ENCODE peak calls at places on chromosome X, in six cellular contexts. M is aorta; O is adipocyte; N is thyroid gland; A is CD8-positive, alpha-beta memory T cell; G is coronary artery. S is an unnamed sample.

GRCh38 chrX:116872931-116873330 is 410.2 kb upstream of the CT83 start:
- DNase-seq in M (no peak), O (no peak), N (no peak), A (no peak), G (no peak), S (no peak)

GRCh38 chrX:105483011-105483410 is 262.5 kb upstream of the TEX13A start:
- DNase-seq in M (no peak), O (peak), N (no peak), A (no peak), G (no peak), S (no peak)

GRCh38 chrX:45322820-45323219 is 122.1 kb upstream of the DIPK2B start:
- DNase-seq in M (no peak), O (peak), N (no peak), A (no peak), G (no peak), S (no peak)

GRCh38 chrX:10217218-10217617 is 60.4 kb downstream of the CLCN4 start:
- DNase-seq in M (no peak), O (no peak), N (no peak), A (no peak), G (no peak), S (no peak)

GRCh38 chrX:69067841-69068240 is 97.4 kb downstream of the PJA1 start:
- DNase-seq in M (no peak), O (no peak), N (no peak), A (no peak), G (peak), S (no peak)

GRCh38 chrX:65926095-65927019 is 113.5 kb downstream of the VSIG4 start:
- DNase-seq in M (no peak), O (no peak), N (no peak), A (no peak), G (no peak), S (peak)

GRCh38 chrX:114046695-114047279 is 537.1 kb upstream of the HTR2C start:
- DNase-seq in M (no peak), O (no peak), N (no peak), A (no peak), G (no peak), S (no peak)

GRCh38 chrX:13254076-13254785 is 65.6 kb downstream of the ATXN3L start:
- DNase-seq in M (no peak), O (peak), N (peak), A (no peak), G (no peak), S (no peak)

GRCh38 chrX:41334866-41335589 is 1.1 kb downstream of the DDX3X start:
- DNase-seq in M (peak), O (peak), N (peak), A (peak), G (peak), S (peak)

GRCh38 chrX:115560211-115560977 is 580 bp upstream of the PLS3 start:
- DNase-seq in M (no peak), O (no peak), N (peak), A (no peak), G (no peak), S (no peak)

GRCh38 chrX:30637874-30638793 is 15.1 kb upstream of the GK start:
- DNase-seq in M (no peak), O (no peak), N (no peak), A (no peak), G (no peak), S (no peak)

GRCh38 chrX:24306430-24306829 is 7.4 kb downstream of the SUPT20HL2 start:
- DNase-seq in M (no peak), O (no peak), N (no peak), A (no peak), G (no peak), S (no peak)

GRCh38 chrX:110173192-110174175 is 144.4 kb downstream of the AMMECR1 start:
- DNase-seq in M (no peak), O (no peak), N (peak), A (no peak), G (no peak), S (no peak)

GRCh38 chrX:140697618-140698017 is 11.9 kb upstream of the LINC00632 start:
- DNase-seq in M (no peak), O (no peak), N (no peak), A (no peak), G (no peak), S (no peak)

GRCh38 chrX:72230290-72230689 is 8.5 kb downstream of the ERCC6L start:
- DNase-seq in M (no peak), O (no peak), N (no peak), A (no peak), G (no peak), S (no peak)

GRCh38 chrX:68878977-68879376 is 50.2 kb downstream of the EFNB1 start:
- DNase-seq in M (no peak), O (no peak), N (no peak), A (no peak), G (no peak), S (no peak)

GRCh38 chrX:20479896-20480295 is 213.2 kb upstream of the RPS6KA3 start:
- DNase-seq in M (no peak), O (no peak), N (no peak), A (no peak), G (no peak), S (no peak)

GRCh38 chrX:151153086-151153485 is 23.3 kb upstream of the GPR50 start:
- DNase-seq in M (no peak), O (peak), N (peak), A (no peak), G (no peak), S (no peak)

GRCh38 chrX:111355523-111356122 is 56.4 kb downstream of the DCX start:
- DNase-seq in M (no peak), O (no peak), N (no peak), A (no peak), G (no peak), S (no peak)

GRCh38 chrX:15903186-15903681 is 48.6 kb upstream of the AP1S2 start:
- DNase-seq in M (no peak), O (no peak), N (no peak), A (no peak), G (no peak), S (no peak)

GRCh38 chrX:83845397-83845796 is 15.5 kb upstream of the CYLC1 start:
- DNase-seq in M (no peak), O (peak), N (no peak), A (no peak), G (no peak), S (peak)

GRCh38 chrX:10190367-10190766 is 33.6 kb downstream of the CLCN4 start:
- DNase-seq in M (no peak), O (peak), N (peak), A (no peak), G (no peak), S (no peak)

GRCh38 chrX:38313190-38313589 is 14.1 kb downstream of the RPGR start:
- DNase-seq in M (no peak), O (no peak), N (no peak), A (no peak), G (no peak), S (no peak)

GRCh38 chrX:129704491-129704890 is 34.3 kb upstream of the XPNPEP2 start:
- DNase-seq in M (no peak), O (no peak), N (no peak), A (no peak), G (no peak), S (no peak)

GRCh38 chrX:45619290-45619689 is 418.6 kb upstream of the DIPK2B start:
- DNase-seq in M (no peak), O (peak), N (no peak), A (no peak), G (no peak), S (no peak)

GRCh38 chrX:69031181-69031580 is 134.1 kb downstream of the PJA1 start:
- DNase-seq in M (no peak), O (no peak), N (no peak), A (no peak), G (peak), S (no peak)

GRCh38 chrX:23981711-23982110 is 45.3 kb downstream of the KLHL15 start:
- DNase-seq in M (no peak), O (no peak), N (no peak), A (no peak), G (no peak), S (no peak)

GRCh38 chrX:40189018-40189417 is 91.3 kb upstream of the BCOR start:
- DNase-seq in M (no peak), O (peak), N (no peak), A (no peak), G (no peak), S (no peak)

GRCh38 chrX:48470110-48470832 is at the start of gene SLC38A5:
- DNase-seq in M (no peak), O (no peak), N (no peak), A (no peak), G (no peak), S (no peak)
- H3K4me3 ChIP-seq in M (no peak), O (no peak), N (peak), A (peak), G (peak), S (peak)

DNA sequence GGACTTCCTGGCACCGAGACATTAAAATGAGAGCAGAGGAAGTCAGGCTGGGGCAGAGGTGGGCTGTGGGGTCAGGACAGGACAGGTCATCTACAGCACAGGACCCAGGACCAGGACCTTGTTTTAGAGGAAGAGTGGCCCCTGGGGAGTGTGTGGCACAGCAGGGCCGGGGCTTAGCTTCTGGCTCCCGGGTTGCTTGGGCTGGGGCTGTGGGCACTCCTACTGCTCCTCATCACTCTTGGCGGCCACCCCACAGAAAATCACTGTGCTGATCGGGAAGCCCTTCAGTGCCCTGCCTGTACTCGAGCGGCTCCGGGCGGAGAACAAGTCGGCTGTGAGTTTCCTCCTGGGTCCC is 8.1 kb upstream of the ATP6AP1 start:
- DNase-seq in M (no peak), O (no peak), N (no peak), A (no peak), G (no peak), S (no peak)
- H3K4me3 ChIP-seq in M (no peak), O (no peak), N (no peak), A (no peak), G (no peak), S (no peak)

GRCh38 chrX:9147631-9148189 is 113.8 kb upstream of the FAM9B start:
- DNase-seq in M (no peak), O (no peak), N (no peak), A (no peak), G (no peak), S (no peak)
- H3K4me3 ChIP-seq in M (no peak), O (no peak), N (no peak), A (no peak), G (no peak), S (no peak)

DNA sequence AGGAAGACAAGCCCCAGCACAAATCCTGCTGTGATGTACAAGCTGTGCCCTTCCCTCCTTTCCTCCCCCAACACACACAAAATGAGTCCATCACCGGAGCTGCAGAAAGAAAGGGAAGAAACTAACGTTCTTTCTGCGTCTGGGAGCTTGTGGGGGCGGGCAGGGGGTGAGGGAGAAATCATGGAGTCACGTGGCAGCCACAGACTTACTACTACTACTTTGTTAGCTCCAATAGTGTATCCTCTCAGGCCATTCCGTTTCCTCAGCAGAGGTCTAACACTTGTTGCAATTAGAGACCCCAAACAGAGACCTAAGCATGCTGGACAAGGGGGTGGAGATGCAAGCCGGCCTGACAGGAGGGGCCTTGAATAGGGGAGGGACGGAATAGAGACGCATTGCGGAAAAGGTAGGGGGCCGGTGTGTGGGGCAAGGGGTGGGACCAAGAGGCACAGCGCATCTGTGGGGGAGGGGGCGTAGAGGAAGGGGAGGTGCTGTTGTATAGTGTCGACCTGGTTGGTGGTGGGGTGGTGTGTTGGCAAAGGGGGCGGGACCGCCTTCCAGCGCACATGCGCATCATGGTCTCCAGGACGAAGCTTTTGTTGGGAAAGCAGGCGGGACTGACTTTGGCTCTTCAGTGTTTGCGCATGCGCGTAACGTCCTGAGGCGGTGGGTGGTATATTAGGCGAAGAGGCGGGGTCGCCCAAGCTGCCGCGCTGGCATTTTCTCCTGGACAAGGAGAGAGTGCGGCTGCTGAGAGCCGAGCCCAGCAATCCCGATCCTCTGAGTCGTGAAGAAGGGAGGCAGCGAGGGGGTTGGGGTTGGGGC is at the start of gene MAGED1:
- DNase-seq in M (peak), O (peak), N (peak), A (peak), G (peak), S (peak)
- H3K4me3 ChIP-seq in M (peak), O (peak), N (peak), A (peak), G (peak), S (no peak)

GRCh38 chrX:74924449-74925209 is 623 bp downstream of the NEXMIF start:
- DNase-seq in M (peak), O (peak), N (peak), A (no peak), G (no peak), S (peak)

GRCh38 chrX:74925210-74926088 is at the start of gene NEXMIF:
- DNase-seq in M (peak), O (no peak), N (peak), A (no peak), G (no peak), S (peak)

GRCh38 chrX:74922922-74923321 is 2.3 kb downstream of the NEXMIF start:
- DNase-seq in M (no peak), O (no peak), N (no peak), A (no peak), G (no peak), S (no peak)

GRCh38 chrX:74923942-74924448 is 1.3 kb downstream of the NEXMIF start:
- DNase-seq in M (peak), O (peak), N (peak), A (no peak), G (no peak), S (peak)
- H3K4me3 ChIP-seq in M (no peak), O (no peak), N (peak), A (peak), G (peak), S (peak)

DNA sequence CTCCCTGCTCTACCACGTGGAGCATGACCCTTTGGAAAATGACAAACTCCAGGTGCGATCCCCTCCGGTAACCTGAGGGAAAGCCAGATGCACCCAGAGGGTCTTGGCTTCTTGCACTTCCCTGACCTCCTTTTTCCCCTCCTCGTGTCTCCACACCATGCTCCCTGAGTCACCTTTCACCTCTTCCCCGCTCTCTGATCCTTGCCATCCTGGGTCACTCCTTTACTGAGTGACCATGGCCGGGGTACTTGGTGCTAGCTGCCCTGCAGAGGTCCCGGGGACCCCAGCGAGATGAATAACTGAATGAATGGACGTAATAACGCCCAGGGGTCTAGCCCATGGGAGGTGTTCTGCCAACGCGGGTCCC is 401 bp upstream of the ZFP92 start:
- DNase-seq in M (no peak), O (no peak), N (no peak), A (no peak), G (no peak), S (no peak)
- H3K4me3 ChIP-seq in M (no peak), O (no peak), N (no peak), A (no peak), G (peak), S (no peak)